ENCODE peak calls at places on chromosomes 5 and 9, in four cellular contexts. V is Peyer's patch, E is IMR-90, Q is RWPE1. F is an unnamed sample.

GRCh38 chr5:122473138-122473843 is 161.3 kb downstream of the SNCAIP start:
- DNase-seq in V (no peak), E (no peak), Q (no peak), F (no peak)

GRCh38 chr5:150105898-150106615 is 19.7 kb upstream of the CSF1R start:
- DNase-seq in V (no peak), E (no peak), Q (no peak), F (no peak)

GRCh38 chr9:127769985-127770904 is 8.2 kb downstream of the SH2D3C start:
- DNase-seq in V (no peak), E (no peak), Q (no peak), F (no peak)

GRCh38 chr9:84357235-84357634 is 16.7 kb upstream of the SLC28A3 start:
- DNase-seq in V (no peak), E (no peak), Q (no peak), F (no peak)

GRCh38 chr5:122726990-122727616 is 47.8 kb upstream of the SNX2 start:
- DNase-seq in V (no peak), E (peak; percentile 77), Q (peak; percentile 87), F (no peak)

GRCh38 chr9:88092699-88093359 is 45.4 kb downstream of the SPATA31C2 start:
- DNase-seq in V (peak; percentile 52), E (peak; percentile 68), Q (no peak), F (no peak)

GRCh38 chr5:84091400-84091799 is 293.3 kb downstream of the EDIL3 start:
- DNase-seq in V (no peak), E (no peak), Q (no peak), F (no peak)

GRCh38 chr9:76624381-76625048 is 139.7 kb upstream of the PCA3 start:
- DNase-seq in V (no peak), E (no peak), Q (no peak), F (no peak)

GRCh38 chr5:129481161-129481560 is 21.1 kb downstream of the ADAMTS19 start:
- DNase-seq in V (no peak), E (no peak), Q (no peak), F (no peak)

GRCh38 chr5:124870070-124870469 is 123.6 kb upstream of the ZNF608 start:
- DNase-seq in V (no peak), E (no peak), Q (no peak), F (no peak)

GRCh38 chr9:16475996-16476395 is 394.5 kb downstream of the BNC2 start:
- DNase-seq in V (no peak), E (no peak), Q (no peak), F (no peak)

GRCh38 chr5:44809215-44809955 is 638 bp downstream of the MRPS30 start:
- DNase-seq in V (peak; percentile 61), E (peak; percentile 62), Q (peak; percentile 43), F (peak; percentile 8)

GRCh38 chr5:108168915-108169314 is 213.0 kb downstream of the FBXL17 start:
- DNase-seq in V (no peak), E (no peak), Q (no peak), F (peak; percentile 42)

GRCh38 chr5:174623438-174624019 is 100.9 kb upstream of the MSX2 start:
- DNase-seq in V (no peak), E (no peak), Q (no peak), F (no peak)